ENCODE peak calls at places on chromosomes 6 and 20, in six cellular contexts. Z, N, S, Y, B and P are unnamed samples.

GRCh38 chr20:54475334-54476287 is at the start of gene DOK5:
- DNase-seq in Z (peak; percentile 29), N (peak; percentile 3), S (no peak), Y (peak; percentile 9), B (peak; percentile 71), P (no peak)

GRCh38 chr20:53639128-53639527 is 45.5 kb upstream of the ZNF217 start:
- DNase-seq in Z (no peak), N (no peak), S (no peak), Y (no peak), B (no peak), P (no peak)

GRCh38 chr6:136415351-136416005 is 125.8 kb upstream of the BCLAF1 start:
- DNase-seq in Z (no peak), N (no peak), S (no peak), Y (peak; percentile 58), B (no peak), P (no peak)

GRCh38 chr6:44268095-44268628 is 2.1 kb upstream of the TMEM151B start:
- DNase-seq in Z (no peak), N (peak; percentile 35), S (peak; percentile 35), Y (peak; percentile 35), B (no peak), P (peak; percentile 60)

GRCh38 chr20:8089668-8090067 is 42.4 kb upstream of the PLCB1 start:
- DNase-seq in Z (no peak), N (no peak), S (no peak), Y (peak; percentile 77), B (no peak), P (no peak)

GRCh38 chr20:461254-462198 is 807 bp downstream of the TBC1D20 start:
- DNase-seq in Z (no peak), N (peak; percentile 56), S (peak; percentile 37), Y (peak; percentile 54), B (peak; percentile 74), P (peak; percentile 70)

GRCh38 chr6:82957171-82957894 is 108.3 kb downstream of the UBE3D start:
- DNase-seq in Z (no peak), N (no peak), S (no peak), Y (peak; percentile 25), B (no peak), P (no peak)

GRCh38 chr20:33046412-33046811 is 7.3 kb upstream of the BPIFB3 start:
- DNase-seq in Z (no peak), N (peak; percentile 49), S (no peak), Y (peak; percentile 8), B (no peak), P (no peak)

GRCh38 chr20:4141616-4142240 is 126.4 kb upstream of the RNF24 start:
- DNase-seq in Z (no peak), N (no peak), S (no peak), Y (no peak), B (no peak), P (no peak)

GRCh38 chr20:24718696-24719095 is 230.4 kb upstream of the CST7 start:
- DNase-seq in Z (no peak), N (no peak), S (no peak), Y (no peak), B (no peak), P (no peak)

GRCh38 chr6:123529058-123529457 is 107.7 kb downstream of the TRDN start:
- DNase-seq in Z (no peak), N (no peak), S (no peak), Y (no peak), B (no peak), P (no peak)

GRCh38 chr20:36485286-36485685 is 56.0 kb upstream of the MYL9 start:
- DNase-seq in Z (no peak), N (no peak), S (no peak), Y (no peak), B (no peak), P (no peak)

GRCh38 chr6:118372413-118372812 is 175.7 kb upstream of the PLN start:
- DNase-seq in Z (no peak), N (peak; percentile 9), S (no peak), Y (peak; percentile 79), B (peak; percentile 60), P (no peak)

GRCh38 chr6:17580518-17581048 is 19.5 kb upstream of the FAM8A1 start:
- DNase-seq in Z (peak; percentile 9), N (peak; percentile 50), S (peak; percentile 4), Y (peak; percentile 33), B (peak; percentile 71), P (no peak)

GRCh38 chr20:43909720-43910119 is 4.9 kb upstream of the TOX2 start:
- DNase-seq in Z (no peak), N (no peak), S (no peak), Y (no peak), B (no peak), P (no peak)

GRCh38 chr20:44810391-44811149 is at the start of gene RIMS4:
- DNase-seq in Z (no peak), N (no peak), S (no peak), Y (no peak), B (no peak), P (no peak)

GRCh38 chr6:166588691-166589333 is 2.3 kb upstream of the RAMACL start:
- DNase-seq in Z (no peak), N (no peak), S (no peak), Y (peak; percentile 92), B (no peak), P (peak; percentile 60)

GRCh38 chr6:36595168-36595818 is 1.1 kb downstream of the SRSF3 start:
- DNase-seq in Z (no peak), N (peak; percentile 38), S (no peak), Y (peak; percentile 65), B (no peak), P (no peak)

GRCh38 chr6:90194371-90194841 is 102.2 kb downstream of the BACH2 start:
- DNase-seq in Z (peak; percentile 52), N (peak; percentile 60), S (no peak), Y (peak; percentile 93), B (no peak), P (peak; percentile 21)

GRCh38 chr6:106381223-106381622 is 20.7 kb downstream of the CRYBG1 start:
- DNase-seq in Z (no peak), N (peak; percentile 78), S (no peak), Y (no peak), B (no peak), P (no peak)

GRCh38 chr6:2450546-2450945 is 205.1 kb upstream of the GMDS start:
- DNase-seq in Z (no peak), N (peak; percentile 30), S (no peak), Y (peak; percentile 7), B (peak; percentile 76), P (no peak)

GRCh38 chr6:39599996-39600395 is 125.2 kb downstream of the KIF6 start:
- DNase-seq in Z (no peak), N (no peak), S (no peak), Y (no peak), B (no peak), P (no peak)

GRCh38 chr20:59816146-59816743 is 117.2 kb downstream of the SYCP2 start:
- DNase-seq in Z (no peak), N (no peak), S (no peak), Y (no peak), B (no peak), P (no peak)

GRCh38 chr20:46671866-46672542 is 17.2 kb downstream of the TP53RK start:
- DNase-seq in Z (no peak), N (no peak), S (no peak), Y (no peak), B (no peak), P (no peak)